ENCODE peak calls at places on chromosomes 7 and 10, in eight cellular contexts. I is GM23248; G is heart left ventricle; A is astrocyte of the cerebellum; F is mammary epithelial cell; M is NCI-H2081; P is activated CD8-positive, alpha-beta memory T cell treated with anti-CD3 and anti-CD28 coated beads, Interleukin-2, amount 10 ng/mL, durations not matched to agents 7 days and 5 days; E is CD4-positive, alpha-beta T cell. S is an unnamed sample.

GRCh38 chr10:21169271-21169670 is 272.2 kb upstream of the NEBL start:
- DNase-seq in I (no peak), G (no peak), A (no peak), F (no peak), M (no peak), P (no peak), E (no peak), S (no peak)

GRCh38 chr7:135650831-135651573 is 11.3 kb upstream of the STMP1 start:
- DNase-seq in I (peak; percentile 91), G (no peak), A (no peak), F (no peak), M (no peak), P (no peak), E (no peak), S (no peak)

GRCh38 chr10:571643-572042 is 117.8 kb downstream of the DIP2C start:
- DNase-seq in I (peak; percentile 49), G (no peak), A (no peak), F (no peak), M (no peak), P (no peak), E (no peak), S (no peak)

GRCh38 chr10:7484456-7485266 is 73.8 kb upstream of the SFMBT2 start:
- DNase-seq in I (no peak), G (no peak), A (no peak), F (no peak), M (no peak), P (peak; percentile 93), E (peak; percentile 57), S (no peak)

GRCh38 chr10:86650151-86650550 is 4.2 kb upstream of the OPN4 start:
- DNase-seq in I (no peak), G (no peak), A (no peak), F (no peak), M (no peak), P (no peak), E (no peak), S (no peak)

GRCh38 chr7:45484094-45484493 is 90.1 kb upstream of the ADCY1 start:
- DNase-seq in I (no peak), G (no peak), A (no peak), F (no peak), M (no peak), P (no peak), E (no peak), S (no peak)

GRCh38 chr7:82235710-82236109 is 207.9 kb downstream of the CACNA2D1 start:
- DNase-seq in I (peak; percentile 53), G (no peak), A (no peak), F (peak; percentile 40), M (no peak), P (no peak), E (no peak), S (peak; percentile 41)

GRCh38 chr10:5945203-5945534 is 32.2 kb downstream of the IL15RA start:
- DNase-seq in I (no peak), G (no peak), A (no peak), F (no peak), M (no peak), P (no peak), E (no peak), S (no peak)

GRCh38 chr10:110919971-110920881 is 822 bp downstream of the SHOC2 start:
- DNase-seq in I (peak; percentile 63), G (peak; percentile 35), A (no peak), F (peak; percentile 61), M (peak; percentile 3), P (peak; percentile 55), E (peak; percentile 10), S (no peak)

GRCh38 chr10:21020545-21020944 is 123.4 kb upstream of the NEBL start:
- DNase-seq in I (peak; percentile 31), G (peak; percentile 37), A (no peak), F (peak; percentile 9), M (no peak), P (peak; percentile 42), E (no peak), S (no peak)

GRCh38 chr10:90871279-90871760 is 454 bp upstream of the RPP30 start:
- DNase-seq in I (peak; percentile 78), G (peak; percentile 37), A (peak; percentile 68), F (peak; percentile 64), M (peak; percentile 56), P (peak; percentile 71), E (no peak), S (no peak)

GRCh38 chr7:97174308-97174707 is 56.8 kb downstream of the SDHAF3 start:
- DNase-seq in I (peak; percentile 46), G (no peak), A (no peak), F (no peak), M (no peak), P (no peak), E (no peak), S (no peak)

GRCh38 chr10:31739759-31740158 is 188.9 kb downstream of the ARHGAP12 start:
- DNase-seq in I (peak; percentile 71), G (no peak), A (peak; percentile 90), F (no peak), M (no peak), P (no peak), E (no peak), S (no peak)

GRCh38 chr10:3054183-3054815 is 13.0 kb upstream of the PFKP start:
- DNase-seq in I (no peak), G (no peak), A (no peak), F (no peak), M (no peak), P (no peak), E (no peak), S (no peak)

S was measured in DMS153.